ENCODE peak calls at places on chromosomes 5 and 9, in seven cellular contexts. M is heart left ventricle; E is NCI-H1092; Y is stimulated activated CD8-positive, alpha-beta memory T cell treated with anti-CD3 and anti-CD28 coated beads, Interleukin-2, amount 100 ng/mL, for 48 hours; Q is hypothalamus; D is EL; A is IMR-90. K is an unnamed sample.
A peak's percentile ranks its signal among the peaks of the same experiment; 100 is the strongest.

GRCh38 chr9:116057371-116057770 is 96.2 kb upstream of the PAPPA start:
- DNase-seq in Q (no peak), Y (no peak), E (no peak), A (no peak), M (no peak), D (no peak), K (no peak)

GRCh38 chr5:82349651-82350050 is 71.5 kb upstream of the RPS23 start:
- DNase-seq in Q (no peak), Y (peak; percentile 37), D (peak; percentile 36), E (no peak), A (no peak), M (no peak), K (peak; percentile 37)

GRCh38 chr9:105291938-105292337 is 47.5 kb downstream of the SLC44A1 start:
- DNase-seq in A (no peak), Q (no peak), E (no peak), D (no peak), M (peak; percentile 20), Y (no peak), K (no peak)

GRCh38 chr9:137156567-137157375 is 13.1 kb downstream of the LRRC26 start:
- DNase-seq in Q (no peak), M (no peak), D (peak; percentile 43), A (peak; percentile 21), Y (peak; percentile 58), E (no peak), K (peak; percentile 34)

GRCh38 chr9:19804431-19804830 is 15.6 kb upstream of the SLC24A2 start:
- DNase-seq in Q (no peak), Y (no peak), M (no peak), A (no peak), D (no peak), E (no peak), K (no peak)

GRCh38 chr5:95641803-95642220 is 4.8 kb upstream of the RFESD start:
- DNase-seq in A (peak; percentile 54), M (no peak), Y (no peak), D (peak; percentile 15), Q (no peak), E (no peak), K (no peak)

GRCh38 chr5:68405026-68405684 is 189.6 kb downstream of the PIK3R1 start:
- DNase-seq in Q (no peak), E (no peak), A (no peak), D (peak; percentile 48), M (no peak), Y (no peak), K (peak; percentile 10)

GRCh38 chr9:132575005-132575609 is 7.3 kb upstream of the BARHL1 start:
- DNase-seq in Q (peak; percentile 41), E (peak; percentile 75), M (peak; percentile 61), A (peak; percentile 67), D (peak; percentile 75), Y (peak; percentile 43), K (peak; percentile 76)

GRCh38 chr9:35510745-35511428 is 21.0 kb downstream of the RUSC2 start:
- DNase-seq in Y (no peak), M (peak; percentile 89), Q (no peak), D (peak; percentile 98), E (no peak), A (peak; percentile 96), K (peak; percentile 96)

GRCh38 chr5:109105631-109106267 is 304.0 kb downstream of the PJA2 start:
- DNase-seq in Y (no peak), A (peak; percentile 91), M (peak; percentile 7), D (peak; percentile 84), E (no peak), Q (no peak), K (peak; percentile 55)

GRCh38 chr9:2260401-2261306 is 245.5 kb downstream of the SMARCA2 start:
- DNase-seq in E (peak; percentile 39), Y (no peak), M (no peak), A (peak; percentile 45), D (peak; percentile 57), Q (no peak), K (peak; percentile 47)

GRCh38 chr5:6462671-6463070 is 14.0 kb downstream of the UBE2QL1 start:
- DNase-seq in Y (no peak), M (no peak), D (no peak), A (no peak), E (no peak), Q (no peak), K (no peak)

GRCh38 chr5:73826761-73827450 is 200.9 kb downstream of the ARHGEF28 start:
- DNase-seq in A (peak; percentile 93), D (peak; percentile 79), M (no peak), Q (no peak), Y (no peak), E (no peak), K (peak; percentile 8)

GRCh38 chr9:135334953-135335460 is 144.6 kb upstream of the PPP1R26 start:
- DNase-seq in M (no peak), Y (no peak), D (no peak), Q (no peak), A (no peak), E (no peak), K (no peak)

GRCh38 chr5:5638193-5638592 is 215.7 kb downstream of the ICE1 start:
- DNase-seq in E (no peak), Y (no peak), M (no peak), D (no peak), A (no peak), Q (no peak), K (peak; percentile 8)

GRCh38 chr5:143172736-143173135 is 230.8 kb downstream of the NR3C1 start:
- DNase-seq in Q (no peak), Y (no peak), M (no peak), E (no peak), D (peak; percentile 38), A (no peak), K (no peak)

GRCh38 chr9:20426019-20426418 is 196.3 kb downstream of the MLLT3 start:
- DNase-seq in Q (no peak), A (no peak), M (no peak), E (no peak), D (no peak), Y (no peak), K (no peak)

GRCh38 chr5:114101153-114101552 is 260.7 kb upstream of the KCNN2 start:
- DNase-seq in A (peak; percentile 80), Y (no peak), M (peak; percentile 18), E (no peak), Q (no peak), D (peak; percentile 64), K (peak; percentile 46)

GRCh38 chr9:591292-591691 is 250.2 kb upstream of the DMRT1 start:
- DNase-seq in D (no peak), M (peak; percentile 74), A (no peak), Y (no peak), Q (no peak), E (no peak), K (peak; percentile 5)

GRCh38 chr9:33159760-33160127 is 7.4 kb downstream of the B4GALT1 start:
- DNase-seq in E (no peak), D (peak; percentile 91), A (peak; percentile 92), M (peak; percentile 66), Y (peak; percentile 51), Q (peak; percentile 31), K (peak; percentile 35)

GRCh38 chr5:151080620-151081425 is at the start of gene TNIP1:
- DNase-seq in Y (peak; percentile 91), E (peak; percentile 54), D (peak; percentile 93), A (peak; percentile 88), Q (peak; percentile 88), M (peak; percentile 97), K (peak; percentile 85)

GRCh38 chr9:78971505-78971904 is 600.3 kb upstream of the TLE4 start:
- DNase-seq in D (no peak), Y (no peak), M (no peak), A (no peak), Q (no peak), E (peak; percentile 83), K (peak; percentile 38)

GRCh38 chr9:107830479-107830878 is 340.9 kb upstream of the KLF4 start:
- DNase-seq in Y (no peak), Q (no peak), E (no peak), A (no peak), M (no peak), D (no peak), K (no peak)

GRCh38 chr5:1709186-1709803 is 90.3 kb downstream of the MRPL36 start:
- DNase-seq in D (no peak), Q (no peak), A (no peak), E (no peak), Y (no peak), M (no peak), K (no peak)

GRCh38 chr9:69891696-69892095 is 71.1 kb downstream of the CFAP95 start:
- DNase-seq in E (no peak), A (no peak), D (no peak), Y (no peak), M (no peak), Q (no peak), K (no peak)

GRCh38 chr5:518721-519120 is 5.5 kb downstream of the SLC9A3 start:
- DNase-seq in E (no peak), Y (no peak), A (no peak), M (no peak), Q (no peak), D (no peak), K (peak; percentile 51)

GRCh38 chr5:168364151-168364661 is 72.8 kb downstream of the WWC1 start:
- DNase-seq in M (no peak), Q (no peak), A (peak; percentile 80), D (peak; percentile 90), E (no peak), Y (no peak), K (peak; percentile 53)

GRCh38 chr5:28576022-28576421 is 1537.6 kb upstream of the CDH9 start:
- DNase-seq in Q (no peak), M (no peak), Y (no peak), E (no peak), D (no peak), A (no peak), K (peak; percentile 6)

GRCh38 chr5:154317916-154318315 is 127.4 kb downstream of the GALNT10 start:
- DNase-seq in A (no peak), Y (no peak), M (no peak), D (no peak), E (no peak), Q (no peak), K (no peak)

GRCh38 chr5:105587963-105588662 is 2025.5 kb upstream of the NUDT12 start:
- DNase-seq in E (no peak), A (no peak), D (no peak), Q (no peak), Y (no peak), M (no peak), K (peak; percentile 29)

GRCh38 chr9:133518706-133519105 is 6.1 kb downstream of the MYMK start:
- DNase-seq in D (no peak), Y (no peak), Q (no peak), E (no peak), M (no peak), A (no peak), K (no peak)

GRCh38 chr5:65243161-65243560 is 238.6 kb downstream of the ADAMTS6 start:
- DNase-seq in M (no peak), D (no peak), Y (no peak), E (no peak), Q (no peak), A (no peak), K (no peak)

GRCh38 chr5:139443766-139444473 is 4.6 kb upstream of the DNAJC18 start:
- DNase-seq in D (peak; percentile 86), A (peak; percentile 80), M (no peak), Y (no peak), E (no peak), Q (no peak), K (peak; percentile 82)

GRCh38 chr5:148620696-148621095 is 33.6 kb downstream of the HTR4 start:
- DNase-seq in D (no peak), A (no peak), Q (no peak), M (no peak), E (no peak), Y (no peak), K (no peak)

GRCh38 chr5:158811350-158811749 is 288.4 kb downstream of the EBF1 start:
- DNase-seq in Y (no peak), Q (no peak), D (no peak), A (no peak), M (no peak), E (no peak), K (no peak)

GRCh38 chr5:132054031-132054696 is 6.3 kb upstream of the IL3 start:
- DNase-seq in E (no peak), Q (no peak), A (no peak), D (no peak), M (no peak), Y (no peak), K (no peak)

GRCh38 chr9:112894699-112895098 is 4.0 kb upstream of the SLC46A2 start:
- DNase-seq in Q (no peak), Y (no peak), A (no peak), E (no peak), M (no peak), D (no peak), K (no peak)

GRCh38 chr9:27125030-27125429 is 16.0 kb downstream of the TEK start:
- DNase-seq in M (peak; percentile 54), A (peak; percentile 99), Q (no peak), E (peak; percentile 73), D (peak; percentile 74), Y (no peak), K (peak; percentile 94)